ENCODE peak calls at places on chromosomes 5 and 9, in five cellular contexts. D, Z, S, K and F are unnamed samples.

GRCh38 chr5:178576591-178577351 is 13.4 kb downstream of the COL23A1 start:
- DNase-seq in S (no peak), Z (no peak), D (no peak), K (no peak), F (no peak)

GRCh38 chr5:65032250-65032649 is 263.5 kb downstream of the CWC27 start:
- DNase-seq in D (peak), S (no peak), Z (no peak), K (peak), F (no peak)

GRCh38 chr5:35313296-35313695 is 83.0 kb upstream of the PRLR start:
- DNase-seq in Z (no peak), K (peak), D (peak), S (no peak), F (no peak)

GRCh38 chr5:127906562-127907204 is 176.9 kb upstream of the SLC12A2 start:
- DNase-seq in Z (no peak), D (no peak), K (no peak), S (no peak), F (no peak)

GRCh38 chr5:139282195-139282557 is 11.4 kb upstream of the MATR3 start:
- DNase-seq in D (peak), S (no peak), Z (no peak), K (peak), F (no peak)

GRCh38 chr5:100647461-100648230 is 112.5 kb downstream of the FAM174A start:
- DNase-seq in D (peak), Z (no peak), K (peak), S (no peak), F (peak)

GRCh38 chr5:59042683-59043082 is 459.8 kb downstream of the RAB3C start:
- DNase-seq in K (peak), S (no peak), D (no peak), Z (no peak), F (peak)

GRCh38 chr9:96176901-96177718 is 124.9 kb downstream of the HSD17B3 start:
- DNase-seq in K (no peak), S (no peak), D (no peak), Z (no peak), F (peak)

GRCh38 chr9:109010676-109011655 is 2.3 kb downstream of the CTNNAL1 start:
- DNase-seq in K (peak), Z (peak), S (peak), D (peak), F (no peak)

GRCh38 chr5:172659909-172660628 is 19.0 kb downstream of the NEURL1B start:
- DNase-seq in D (peak), S (no peak), Z (no peak), K (peak), F (peak)

GRCh38 chr5:6750951-6751685 is 37.9 kb downstream of the TENT4A start:
- DNase-seq in K (no peak), D (no peak), S (no peak), Z (no peak), F (no peak)

GRCh38 chr5:63401434-63402046 is 560.7 kb downstream of the HTR1A start:
- DNase-seq in D (peak), Z (no peak), S (peak), K (peak), F (peak)

GRCh38 chr9:126548312-126548711 is 65.4 kb upstream of the LMX1B start:
- DNase-seq in S (no peak), Z (no peak), K (no peak), D (no peak), F (no peak)

GRCh38 chr5:36200513-36200912 is 41.2 kb downstream of the NADK2 start:
- DNase-seq in K (peak), Z (no peak), D (peak), S (no peak), F (no peak)

GRCh38 chr5:59728356-59728755 is 165.2 kb downstream of the PDE4D start:
- DNase-seq in S (no peak), D (no peak), K (no peak), Z (no peak), F (no peak)

GRCh38 chr9:135224921-135225541 is 137.6 kb downstream of the OLFM1 start:
- DNase-seq in D (no peak), S (no peak), K (no peak), Z (no peak), F (no peak)

GRCh38 chr5:9714187-9714586 is 84.0 kb upstream of the TAS2R1 start:
- DNase-seq in S (no peak), K (no peak), Z (no peak), D (no peak), F (no peak)

GRCh38 chr9:5140151-5140550 is 45.3 kb downstream of the INSL6 start:
- DNase-seq in S (no peak), K (no peak), D (no peak), Z (no peak), F (no peak)

GRCh38 chr5:31854181-31854624 is 215.3 kb downstream of the PDZD2 start:
- DNase-seq in D (peak), K (peak), Z (peak), S (no peak), F (peak)

GRCh38 chr5:141866111-141866510 is 12.1 kb downstream of the PCDH1 start:
- DNase-seq in D (no peak), S (no peak), Z (no peak), K (no peak), F (peak)

GRCh38 chr5:92017786-92018185 is 634.7 kb upstream of the ARRDC3 start:
- DNase-seq in S (peak), D (no peak), Z (no peak), K (peak), F (no peak)

GRCh38 chr5:2282034-2282690 is 399.4 kb upstream of the IRX4 start:
- DNase-seq in Z (no peak), S (no peak), D (no peak), K (no peak), F (no peak)
- H3K4me3 ChIP-seq in Z (no peak), S (no peak), D (no peak), K (no peak), F (no peak)

GRCh38 chr9:19493174-19493811 is 84.5 kb downstream of the ACER2 start:
- DNase-seq in Z (no peak), D (peak), S (peak), K (peak), F (peak)

GRCh38 chr9:19492775-19493173 is 84.0 kb downstream of the ACER2 start:
- DNase-seq in Z (no peak), K (no peak), S (no peak), D (no peak), F (no peak)

GRCh38 chr9:19496321-19496720 is 87.5 kb downstream of the ACER2 start:
- DNase-seq in S (no peak), K (no peak), D (no peak), Z (no peak), F (no peak)

GRCh38 chr9:19495186-19496028 is 86.6 kb downstream of the ACER2 start:
- DNase-seq in D (no peak), K (no peak), Z (no peak), S (no peak), F (no peak)

DNA sequence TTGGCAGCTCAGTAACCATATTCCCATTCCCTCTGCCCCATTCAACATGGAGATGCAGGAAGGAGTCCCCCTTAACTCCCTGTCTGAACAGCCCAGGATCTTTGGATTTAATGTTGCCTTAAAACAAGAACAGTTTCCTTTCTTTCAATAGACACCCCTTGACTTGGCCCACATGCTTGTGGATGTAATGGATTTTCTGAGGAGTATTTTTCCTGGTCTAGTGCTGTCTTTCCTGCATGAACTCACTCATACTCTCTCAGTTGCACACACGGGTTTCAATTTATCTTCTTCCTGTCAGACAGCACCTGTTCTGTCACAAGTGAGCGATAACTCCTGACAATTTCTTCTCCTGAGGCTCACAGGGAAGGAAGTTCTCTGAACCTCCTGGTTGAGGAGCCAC is 85.0 kb downstream of the ACER2 start:
- DNase-seq in K (no peak), D (no peak), Z (no peak), S (no peak), F (no peak)
- H3K4me3 ChIP-seq in K (no peak), D (no peak), Z (no peak), S (no peak), F (no peak)

DNA sequence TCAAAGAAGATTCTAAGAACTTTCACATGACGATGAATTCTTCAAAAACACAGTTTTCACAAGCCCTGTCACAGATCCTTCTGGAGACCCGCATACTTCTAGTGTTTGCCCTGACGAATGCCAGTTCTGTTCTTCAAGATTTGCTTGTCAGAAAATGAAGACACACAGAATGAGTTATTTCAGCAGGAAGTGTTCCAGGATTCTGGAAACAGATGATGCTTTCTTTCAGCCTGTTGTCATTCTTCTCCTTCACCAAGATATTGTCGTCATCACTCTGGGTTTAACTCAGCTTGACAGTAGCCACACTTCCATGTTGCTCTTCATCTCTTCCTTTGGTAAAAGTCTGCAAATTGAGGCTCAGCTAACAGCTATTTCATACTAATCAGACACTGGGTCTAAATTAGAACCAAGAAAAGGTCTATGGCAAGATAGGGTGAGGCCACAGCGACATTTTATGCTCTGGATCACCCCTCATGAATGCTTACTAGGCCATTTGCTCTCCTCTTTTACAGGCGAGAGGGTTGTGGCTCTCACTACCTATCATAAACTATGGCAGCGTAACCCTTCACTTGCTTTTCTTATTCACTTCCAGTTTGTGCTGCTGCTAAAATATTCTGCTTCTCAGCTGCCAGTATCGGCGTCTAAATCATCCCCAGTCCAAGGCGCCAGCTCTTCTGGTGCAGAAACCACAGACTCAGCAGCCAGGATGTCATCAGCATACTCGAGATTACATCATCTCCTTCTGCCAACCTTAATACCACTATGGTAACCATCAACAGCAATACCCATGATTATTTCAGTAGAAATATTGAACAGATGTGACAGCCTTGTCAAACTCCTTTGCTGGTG is 159.6 kb upstream of the TBCA start:
- DNase-seq in K (no peak), D (peak), S (no peak), Z (peak), F (no peak)
- H3K4me3 ChIP-seq in K (no peak), D (no peak), S (no peak), Z (no peak), F (no peak)

DNA sequence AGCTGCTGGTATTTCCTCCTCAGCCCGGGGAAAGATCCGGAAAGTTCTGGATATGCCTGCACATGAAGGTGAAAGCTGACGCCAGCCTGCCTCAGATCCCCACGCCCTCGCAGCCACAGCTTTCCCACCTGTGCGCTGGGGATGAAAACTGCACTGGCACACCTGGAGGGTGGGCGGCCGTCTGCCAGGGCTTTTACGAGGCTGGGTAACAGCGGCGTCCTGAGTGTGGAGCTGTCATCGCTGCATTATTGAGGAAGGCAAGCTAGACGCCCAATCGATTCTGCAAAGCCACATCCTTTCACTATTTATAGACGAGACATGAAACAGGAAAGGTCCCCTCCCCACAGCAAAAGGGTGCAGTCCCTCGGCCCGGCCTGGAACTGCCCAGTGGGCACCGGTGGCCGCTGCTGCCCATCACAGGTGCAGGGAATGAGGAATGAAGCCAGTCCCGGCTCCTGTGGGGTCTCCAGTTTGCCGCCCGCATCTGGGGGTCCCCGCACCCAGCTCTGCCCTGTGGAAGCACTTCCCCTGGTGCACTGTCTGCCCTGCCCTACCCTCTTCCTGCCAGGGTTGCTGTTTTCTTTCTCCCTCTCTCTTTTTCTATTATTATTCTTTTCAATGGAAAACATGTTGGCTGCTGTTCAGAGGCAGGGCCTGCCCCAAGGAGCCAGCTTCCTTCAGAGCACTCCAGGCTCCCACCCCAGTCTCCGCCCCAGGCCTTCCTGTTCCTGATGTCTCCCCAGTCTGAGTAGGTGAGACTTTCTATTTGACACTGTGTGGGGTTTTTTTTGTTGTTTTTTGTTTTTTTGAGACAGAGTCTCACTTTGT is 7.0 kb downstream of the NOTCH1 start:
- DNase-seq in Z (peak), D (peak), K (no peak), S (no peak), F (peak)
- H3K4me3 ChIP-seq in Z (peak), D (no peak), K (no peak), S (no peak), F (no peak)

DNA sequence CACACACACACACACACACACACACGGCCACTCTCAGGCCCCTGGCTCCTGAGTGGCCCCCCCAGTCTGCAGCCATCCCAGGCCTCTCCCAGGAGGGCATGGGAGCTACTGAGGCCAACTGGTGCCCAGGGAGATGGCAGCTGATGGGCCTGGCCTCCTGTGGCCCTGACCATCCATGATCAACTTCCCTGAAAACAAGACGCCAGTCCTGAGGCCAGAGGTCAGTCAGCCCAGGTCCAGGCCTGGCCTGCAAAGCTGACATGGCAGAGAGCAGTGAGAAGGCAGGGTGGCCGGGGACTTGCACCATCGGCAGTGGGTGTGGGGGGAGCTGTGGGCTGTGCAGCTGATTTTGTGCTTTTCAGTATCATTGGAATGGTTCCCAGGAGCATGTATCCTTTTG is 47.0 kb downstream of the SARDH start:
- DNase-seq in D (no peak), S (no peak), K (no peak), Z (no peak), F (no peak)
- H3K4me3 ChIP-seq in D (no peak), S (no peak), K (no peak), Z (no peak), F (no peak)

GRCh38 chr5:129098488-129099183 is 4.1 kb downstream of the ISOC1 start:
- DNase-seq in S (no peak), D (peak), Z (no peak), K (no peak), F (no peak)

GRCh38 chr5:129097498-129098296 is 3.1 kb downstream of the ISOC1 start:
- DNase-seq in Z (no peak), D (no peak), S (no peak), K (no peak), F (no peak)

GRCh38 chr5:129094087-129094923 is at the start of gene ISOC1:
- DNase-seq in K (peak), D (peak), S (peak), Z (peak), F (peak)

GRCh38 chr5:129096382-129096991 is 1.9 kb downstream of the ISOC1 start:
- DNase-seq in K (no peak), S (peak), D (peak), Z (no peak), F (no peak)

DNA sequence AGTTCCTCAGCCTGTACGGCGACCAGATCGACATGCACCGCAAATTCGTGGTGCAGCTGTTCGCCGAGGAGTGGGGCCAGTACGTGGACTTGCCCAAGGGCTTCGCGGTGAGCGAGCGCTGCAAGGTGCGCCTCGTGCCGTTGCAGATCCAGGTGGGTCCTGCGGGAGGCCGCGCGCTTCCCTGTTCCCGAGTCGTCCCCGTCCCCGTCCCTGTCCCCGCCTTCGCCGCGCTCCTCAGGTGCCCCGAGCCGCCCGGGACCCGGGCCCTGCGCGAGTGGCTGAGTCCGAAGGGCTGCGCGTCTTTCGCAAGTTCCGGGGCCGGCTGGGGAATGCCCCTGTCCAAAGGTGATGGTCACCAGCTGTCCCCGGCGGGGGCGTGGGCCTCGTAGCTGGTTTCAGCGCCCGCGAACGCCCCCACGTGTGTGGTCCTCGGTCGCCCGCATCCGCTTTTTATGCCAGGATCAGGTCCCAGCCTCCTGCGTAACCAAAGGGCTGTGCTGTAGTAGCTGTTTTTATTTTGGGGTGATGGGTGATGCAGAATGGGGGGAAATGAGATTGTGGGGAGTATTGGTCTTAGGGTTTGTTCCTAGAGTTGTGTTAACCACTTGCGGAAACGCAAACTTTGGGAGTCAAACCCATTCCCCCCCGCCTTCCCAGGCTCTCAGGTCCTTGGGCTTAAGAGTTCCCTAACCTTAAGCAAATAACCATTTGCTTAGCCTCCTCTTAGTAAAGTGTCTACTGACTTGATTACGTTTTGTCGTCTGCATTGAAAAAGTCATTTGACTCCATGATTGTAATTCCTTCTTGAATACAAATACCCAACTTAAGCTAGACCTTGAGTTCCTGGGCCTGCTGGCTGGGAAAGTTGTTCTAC is 612 bp downstream of the ISOC1 start:
- DNase-seq in K (peak), D (peak), S (peak), Z (peak), F (peak)
- H3K4me3 ChIP-seq in K (peak), D (peak), S (peak), Z (peak), F (peak)

DNA sequence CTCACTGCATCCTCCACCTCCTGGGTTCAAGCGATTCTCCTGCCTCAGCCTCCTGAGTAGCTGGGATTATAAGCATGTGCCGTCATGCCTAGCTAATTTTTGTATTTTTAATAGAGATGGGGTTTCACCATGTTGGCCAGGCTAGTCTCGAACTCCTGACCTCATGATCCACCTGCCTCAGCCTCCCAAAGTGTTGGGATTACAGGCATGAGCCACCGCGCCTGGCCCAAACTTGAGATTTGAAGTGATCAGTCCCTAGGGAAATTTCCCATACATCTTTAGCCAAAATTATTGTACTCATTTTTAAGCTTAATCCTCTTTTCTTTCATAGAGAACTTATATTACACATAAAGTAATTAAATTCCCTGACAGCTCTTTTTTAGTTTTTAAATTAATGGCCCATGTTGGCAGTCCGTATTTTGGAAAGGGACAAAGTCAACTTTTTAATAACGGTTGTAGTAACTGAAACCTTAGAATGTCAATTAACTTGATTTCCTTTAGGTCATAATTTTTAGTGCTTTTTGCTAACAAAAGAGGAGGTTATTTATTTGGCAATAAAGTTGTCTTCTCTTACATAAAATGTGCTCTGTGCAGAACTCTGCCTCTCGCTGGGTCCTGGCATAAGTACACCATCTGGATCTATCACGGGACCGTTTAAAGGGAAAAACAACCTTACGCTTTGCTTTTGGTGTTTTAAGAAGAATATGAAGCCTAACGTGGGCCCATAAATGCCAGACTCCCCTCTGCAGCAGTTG is 142.3 kb upstream of the OTULINL start:
- DNase-seq in Z (no peak), D (no peak), K (peak), S (no peak), F (no peak)
- H3K4me3 ChIP-seq in Z (no peak), D (no peak), K (no peak), S (no peak), F (no peak)